ENCODE peak calls at places on chromosomes 16 and 17, in nine cellular contexts. A is left ventricle myocardium inferior, Q is A549, C is GM23338, D is kidney epithelial cell, J is GM10248, Z is GM12865, G is HFF-Myc, S is BE2C. W is an unnamed sample.
A peak's percentile ranks its signal among the peaks of the same experiment; 100 is the strongest.

GRCh38 chr17:927611-928461 is 51.7 kb downstream of the NXN start:
- DNase-seq in A (no peak), Q (peak; percentile 69), C (no peak), D (peak; percentile 97), J (no peak), Z (no peak), G (no peak), S (no peak), W (no peak)

GRCh38 chr17:83155128-83156081 is 76.0 kb downstream of the METRNL start:
- DNase-seq in A (no peak), Q (no peak), C (no peak), D (no peak), J (no peak), Z (no peak), G (peak; percentile 81), S (no peak), W (no peak)

GRCh38 chr16:12511308-12511707 is 292.4 kb downstream of the CPPED1 start:
- DNase-seq in A (no peak), Q (no peak), C (no peak), D (no peak), J (no peak), Z (no peak), G (no peak), S (no peak), W (no peak)

GRCh38 chr16:23505942-23506605 is 4.2 kb downstream of the GGA2 start:
- DNase-seq in A (no peak), Q (no peak), C (no peak), D (no peak), J (no peak), Z (peak; percentile 42), G (no peak), S (no peak), W (no peak)

GRCh38 chr17:28885363-28885762 is 12.2 kb downstream of the FLOT2 start:
- DNase-seq in A (no peak), Q (no peak), C (no peak), D (no peak), J (no peak), Z (no peak), G (no peak), S (no peak), W (no peak)

GRCh38 chr16:49459953-49460735 is 86.5 kb downstream of the C16orf78 start:
- DNase-seq in A (no peak), Q (no peak), C (no peak), D (no peak), J (no peak), Z (no peak), G (no peak), S (no peak), W (peak; percentile 3)

GRCh38 chr16:2498531-2499253 is 15.1 kb upstream of the ATP6V0C start:
- DNase-seq in A (peak; percentile 63), Q (no peak), C (no peak), D (no peak), J (no peak), Z (no peak), G (no peak), S (no peak), W (no peak)

GRCh38 chr16:11224894-11225676 is 30.9 kb downstream of the SOCS1 start:
- DNase-seq in A (peak; percentile 26), Q (no peak), C (no peak), D (no peak), J (peak; percentile 95), Z (peak; percentile 94), G (no peak), S (no peak), W (no peak)

GRCh38 chr17:339193-340061 is 13.2 kb downstream of the RPH3AL start:
- DNase-seq in A (no peak), Q (no peak), C (peak; percentile 35), D (no peak), J (no peak), Z (no peak), G (no peak), S (no peak), W (no peak)

GRCh38 chr17:66547170-66547865 is 244.9 kb downstream of the PRKCA start:
- DNase-seq in A (no peak), Q (no peak), C (no peak), D (no peak), J (no peak), Z (no peak), G (no peak), S (no peak), W (no peak)

GRCh38 chr17:63704259-63704576 is 4.3 kb upstream of the LIMD2 start:
- DNase-seq in A (no peak), Q (no peak), C (no peak), D (no peak), J (no peak), Z (no peak), G (no peak), S (no peak), W (no peak)

GRCh38 chr17:17147821-17148220 is 58.3 kb downstream of the PLD6 start:
- DNase-seq in A (no peak), Q (no peak), C (no peak), D (no peak), J (no peak), Z (no peak), G (peak; percentile 31), S (no peak), W (no peak)

GRCh38 chr17:56833023-56833811 is 503 bp downstream of the C17orf67 start:
- DNase-seq in A (peak; percentile 64), Q (peak; percentile 49), C (peak; percentile 77), D (no peak), J (peak; percentile 76), Z (peak; percentile 91), G (no peak), S (peak; percentile 24), W (peak; percentile 54)

GRCh38 chr17:9959377-9959981 is 54.4 kb upstream of the RCVRN start:
- DNase-seq in A (no peak), Q (peak; percentile 91), C (peak; percentile 87), D (no peak), J (peak; percentile 78), Z (peak; percentile 65), G (no peak), S (no peak), W (peak; percentile 86)

GRCh38 chr16:19490619-19491018 is 31.3 kb downstream of the GDE1 start:
- DNase-seq in A (no peak), Q (no peak), C (no peak), D (no peak), J (no peak), Z (no peak), G (no peak), S (no peak), W (no peak)

GRCh38 chr17:385195-385835 is 32.7 kb upstream of the RPH3AL start:
- DNase-seq in A (peak; percentile 79), Q (peak; percentile 53), C (peak; percentile 66), D (no peak), J (no peak), Z (no peak), G (no peak), S (peak; percentile 23), W (peak; percentile 78)

GRCh38 chr16:57422026-57422944 is 17.7 kb downstream of the CCL17 start:
- DNase-seq in A (no peak), Q (peak; percentile 55), C (peak; percentile 71), D (no peak), J (no peak), Z (peak; percentile 58), G (peak; percentile 53), S (peak; percentile 75), W (peak; percentile 54)

GRCh38 chr16:68257906-68258800 is 6.2 kb upstream of the SLC7A6 start:
- DNase-seq in A (peak; percentile 50), Q (no peak), C (no peak), D (peak; percentile 99), J (no peak), Z (no peak), G (no peak), S (no peak), W (no peak)

GRCh38 chr16:84234656-84235285 is 5.0 kb downstream of the KCNG4 start:
- DNase-seq in A (no peak), Q (no peak), C (no peak), D (no peak), J (no peak), Z (no peak), G (no peak), S (peak; percentile 72), W (no peak)

GRCh38 chr16:3908951-3909437 is 28.5 kb upstream of the CREBBP start:
- DNase-seq in A (no peak), Q (no peak), C (peak; percentile 16), D (no peak), J (no peak), Z (no peak), G (no peak), S (no peak), W (no peak)
- TF ChIP-seq CTCF in A (no peak), Q (no peak), C (no peak), D (no peak), J (no peak), Z (no peak), G (no peak), S (no peak), W (no peak)

GRCh38 chr16:80883816-80884215 is 79.4 kb upstream of the CDYL2 start:
- DNase-seq in A (no peak), Q (no peak), C (no peak), D (no peak), J (no peak), Z (no peak), G (no peak), S (no peak), W (no peak)

GRCh38 chr16:80883159-80883642 is 78.8 kb upstream of the CDYL2 start:
- DNase-seq in A (no peak), Q (no peak), C (no peak), D (no peak), J (no peak), Z (no peak), G (no peak), S (no peak), W (no peak)

GRCh38 chr16:80889779-80890359 is 85.5 kb upstream of the CDYL2 start:
- DNase-seq in A (no peak), Q (no peak), C (no peak), D (no peak), J (no peak), Z (peak; percentile 12), G (no peak), S (no peak), W (no peak)

DNA sequence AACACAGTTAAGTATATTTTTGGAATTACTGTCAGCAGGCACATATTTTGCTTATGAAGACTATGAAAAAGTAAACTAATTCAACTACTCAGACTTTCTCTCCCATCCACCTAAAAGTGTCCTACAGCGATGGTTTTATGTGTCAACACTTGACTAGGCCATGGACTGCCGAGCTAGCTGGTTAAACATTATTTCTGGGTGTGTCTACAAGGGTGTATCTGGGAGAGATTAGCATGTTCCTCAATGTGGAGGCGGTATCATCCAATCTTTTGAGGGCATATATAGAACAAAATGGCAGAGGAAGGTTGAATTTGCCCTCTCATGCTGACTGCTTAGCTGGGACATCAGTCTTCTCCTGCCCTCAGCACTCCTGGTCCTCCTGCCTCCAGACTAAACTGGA is 82.7 kb upstream of the CDYL2 start:
- DNase-seq in A (no peak), Q (no peak), C (no peak), D (no peak), J (no peak), Z (no peak), G (no peak), S (no peak), W (no peak)
- TF ChIP-seq CTCF in A (no peak), Q (no peak), C (no peak), D (no peak), J (no peak), Z (no peak), G (no peak), S (no peak), W (no peak)

GRCh38 chr17:60577147-60577925 is 22.7 kb upstream of the PPM1D start:
- DNase-seq in A (no peak), Q (no peak), C (peak; percentile 47), D (no peak), J (peak; percentile 29), Z (peak; percentile 51), G (no peak), S (no peak), W (no peak)
- TF ChIP-seq CTCF in A (peak; percentile 58), Q (peak; percentile 40), C (no peak), D (no peak), J (peak; percentile 38), Z (no peak), G (peak; percentile 25), S (peak; percentile 15), W (no peak)

GRCh38 chr17:43907425-43907981 is at the start of gene MPP2:
- DNase-seq in A (peak; percentile 72), Q (peak; percentile 80), C (peak; percentile 96), D (no peak), J (peak; percentile 48), Z (peak; percentile 19), G (no peak), S (peak; percentile 86), W (peak; percentile 94)
- TF ChIP-seq CTCF in A (peak; percentile 50), Q (no peak), C (no peak), D (peak; percentile 15), J (no peak), Z (no peak), G (peak; percentile 29), S (no peak), W (peak; percentile 11)

W was measured in glutamatergic neuron.